ENCODE peak calls at places on chromosomes 3 and 15, in five cellular contexts. H, X, Y, B and S are unnamed samples.

GRCh38 chr15:53974813-53975212 is 3.4 kb upstream of the UNC13C start:
- DNase-seq in Y (no peak), H (no peak), B (no peak), X (no peak), S (no peak)

GRCh38 chr3:140630866-140631265 is 47.0 kb upstream of the TRIM42 start:
- DNase-seq in H (peak; percentile 28), B (no peak), Y (no peak), X (peak; percentile 41), S (no peak)

GRCh38 chr3:57689367-57690053 is 3.4 kb downstream of the DENND6A start:
- DNase-seq in H (no peak), X (no peak), B (no peak), Y (no peak), S (no peak)

GRCh38 chr15:100923902-100924301 is 4.7 kb downstream of the LRRK1 start:
- DNase-seq in B (no peak), Y (no peak), X (no peak), H (no peak), S (no peak)

GRCh38 chr15:78203346-78204225 is 30.8 kb downstream of the ACSBG1 start:
- DNase-seq in Y (no peak), H (no peak), X (no peak), B (no peak), S (no peak)

GRCh38 chr3:140068512-140068911 is 133.5 kb downstream of the CLSTN2 start:
- DNase-seq in B (no peak), X (no peak), Y (no peak), H (no peak), S (no peak)

GRCh38 chr3:88775026-88775690 is 332.3 kb upstream of the EPHA3 start:
- DNase-seq in Y (no peak), H (no peak), X (no peak), B (no peak), S (no peak)

GRCh38 chr3:184786271-184787010 is 25.5 kb upstream of the VPS8 start:
- DNase-seq in H (peak; percentile 83), X (peak; percentile 89), Y (no peak), B (no peak), S (no peak)

GRCh38 chr3:31466866-31467265 is 65.9 kb upstream of the STT3B start:
- DNase-seq in B (no peak), H (no peak), X (no peak), Y (no peak), S (no peak)

GRCh38 chr3:171374661-171375285 is 85.4 kb downstream of the TNIK start:
- DNase-seq in Y (peak; percentile 29), X (peak; percentile 87), H (peak; percentile 65), B (no peak), S (no peak)

GRCh38 chr3:142723665-142723967 is 218 bp upstream of the TRPC1 start:
- DNase-seq in Y (no peak), B (peak; percentile 35), X (no peak), H (no peak), S (no peak)
- H3K4me3 ChIP-seq in Y (peak overlapping the region; percentile 52), B (peak overlapping the region; percentile 41), X (peak overlapping the region; percentile 83), H (peak overlapping the region; percentile 89), S (peak overlapping the region; percentile 67)

DNA sequence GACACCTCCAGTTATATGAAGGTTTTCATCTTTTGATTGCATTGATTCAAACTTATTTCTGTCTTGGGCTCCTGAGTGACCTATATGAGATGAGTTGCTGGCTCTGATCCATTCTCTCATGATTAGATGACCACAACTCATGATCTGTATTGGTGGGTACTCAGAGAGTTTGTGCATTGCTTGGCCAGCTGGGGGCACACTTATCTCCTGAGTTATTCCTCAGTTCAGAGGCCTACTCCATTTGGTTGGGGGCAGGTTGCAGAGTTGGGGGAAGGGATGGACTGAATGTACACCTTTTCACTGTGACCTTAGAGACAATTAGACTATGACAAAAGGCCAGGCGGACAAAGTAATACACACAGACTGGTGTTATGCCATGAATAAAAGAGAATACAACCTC is 166.2 kb upstream of the SEMA6D start:
- DNase-seq in H (no peak), B (no peak), Y (no peak), X (no peak), S (no peak)
- TF ChIP-seq CTCF in H (no peak), B (no peak), Y (no peak), X (peak; percentile 42), S (no peak)

DNA sequence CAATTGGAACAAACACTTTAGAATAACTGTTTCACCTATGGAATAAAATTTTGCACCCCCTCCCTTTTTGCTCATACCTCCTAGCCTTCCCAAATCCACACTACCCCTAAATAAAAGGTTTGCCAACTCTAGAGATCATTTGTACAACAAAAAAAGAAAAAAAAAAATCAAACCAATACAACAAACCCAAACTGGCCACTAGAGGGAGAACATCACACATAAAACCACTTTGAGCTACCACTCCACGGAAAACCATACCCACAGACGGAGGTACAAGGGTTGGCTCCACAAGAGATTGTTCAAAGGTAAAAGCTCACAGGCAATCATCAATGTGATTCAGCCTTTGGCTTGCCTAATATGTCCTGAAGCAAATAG is 47.6 kb downstream of the SETMAR start:
- DNase-seq in H (peak; percentile 32), X (peak; percentile 44), Y (peak; percentile 37), B (peak; percentile 31), S (no peak)
- H3K4me3 ChIP-seq in H (no peak overlapping the region), X (no peak overlapping the region), Y (no peak overlapping the region), B (no peak overlapping the region), S (peak overlapping the region; percentile 36)

GRCh38 chr3:112644453-112644852 is 3.5 kb upstream of the CCDC80 start:
- DNase-seq in Y (no peak), X (no peak), H (no peak), B (no peak), S (no peak)
- TF ChIP-seq CTCF in Y (no peak), X (peak; percentile 18), H (no peak), B (no peak), S (no peak)

DNA sequence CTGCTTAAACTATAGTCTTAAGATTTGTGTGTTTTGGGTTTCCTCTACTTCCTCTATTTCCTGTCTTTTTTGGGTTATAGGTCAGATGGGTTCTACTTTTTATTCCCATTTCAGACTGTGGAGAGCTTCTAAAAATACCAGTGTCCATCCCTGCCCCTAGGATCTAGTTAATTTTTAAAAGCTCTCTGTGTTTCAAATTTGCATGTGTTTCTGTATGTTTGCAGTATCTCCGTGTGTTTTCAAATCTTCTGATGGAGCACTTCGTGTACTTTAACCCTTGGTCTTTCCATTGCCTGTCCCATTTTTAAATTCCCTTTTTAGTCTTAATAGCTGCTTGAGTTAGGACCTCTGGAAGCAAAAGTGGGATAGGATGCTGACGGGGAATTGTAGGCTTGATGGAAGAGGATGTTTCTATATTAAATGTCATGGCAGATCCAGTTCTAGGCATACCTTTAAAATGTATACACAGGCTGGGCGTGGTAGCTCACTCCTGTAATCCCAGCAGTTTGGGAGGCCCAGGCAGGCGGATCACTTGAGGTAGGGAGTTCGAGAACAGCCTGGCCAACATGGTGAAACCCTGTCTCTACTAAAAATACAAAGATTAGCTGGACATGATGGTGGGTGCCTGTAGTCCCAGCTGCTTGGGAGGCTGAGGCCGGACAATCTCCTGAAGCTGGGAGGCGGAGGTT is 8.4 kb downstream of the CHD2 start:
- DNase-seq in X (no peak), Y (no peak), H (no peak), B (no peak), S (no peak)
- H3K4me3 ChIP-seq in X (peak overlapping the region; percentile 3), Y (no peak overlapping the region), H (no peak overlapping the region), B (peak overlapping the region; percentile 50), S (no peak overlapping the region)

DNA sequence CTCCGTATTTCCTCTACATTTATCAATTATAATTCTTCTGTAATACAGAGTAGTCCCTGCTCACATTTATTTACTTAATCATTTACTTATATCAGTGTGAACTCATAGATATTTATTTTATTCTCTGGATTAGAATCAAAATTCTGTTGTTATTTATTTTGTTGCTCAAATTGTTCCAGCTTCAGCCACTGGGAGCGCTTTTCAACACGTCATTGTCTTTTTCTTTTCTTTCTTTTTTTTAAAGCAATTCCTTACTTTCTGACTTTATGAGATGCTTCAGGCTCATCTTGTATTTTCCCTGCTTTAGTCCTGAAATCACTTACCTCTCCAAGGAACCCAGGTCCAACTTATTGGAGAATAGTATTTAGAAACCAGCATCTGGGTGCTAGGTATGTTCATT is 53.4 kb downstream of the GLCE start:
- DNase-seq in Y (no peak), B (no peak), H (no peak), X (no peak), S (no peak)
- TF ChIP-seq CTCF in Y (peak; percentile 18), B (no peak), H (no peak), X (peak; percentile 38), S (no peak)

GRCh38 chr15:85403745-85404144 is 23.3 kb downstream of the AKAP13 start:
- DNase-seq in B (no peak), H (peak; percentile 64), Y (no peak), X (no peak), S (no peak)
- H3K4me3 ChIP-seq in B (no peak overlapping the region), H (no peak overlapping the region), Y (no peak overlapping the region), X (no peak overlapping the region), S (no peak overlapping the region)

DNA sequence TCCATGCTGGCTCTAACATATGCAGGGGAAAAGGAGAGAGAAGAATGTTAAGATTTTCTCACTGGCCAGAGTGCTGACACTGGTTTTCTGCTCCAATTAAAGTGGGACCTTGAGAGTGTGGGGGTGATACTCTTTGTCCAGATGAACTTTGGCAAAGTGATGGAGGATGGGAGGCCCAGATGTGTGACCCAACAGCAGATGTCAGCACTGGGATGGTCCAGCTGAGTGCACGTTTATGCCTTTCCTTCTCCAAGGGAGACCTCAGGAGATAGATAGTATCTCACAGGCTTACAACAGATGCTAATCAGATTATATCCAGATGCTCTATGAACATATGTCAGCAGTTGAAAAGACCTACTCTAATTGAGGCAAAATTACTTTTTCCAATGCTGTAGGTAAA is 50.1 kb upstream of the PSMD6 start:
- DNase-seq in Y (no peak), H (peak; percentile 50), B (no peak), X (no peak), S (no peak)
- TF ChIP-seq CTCF in Y (no peak), H (no peak), B (no peak), X (no peak), S (no peak)